ENCODE peak calls at places on chromosomes 13 and 19, in four cellular contexts. Q, N, X and Y are unnamed samples. For H3K27me3, the result is how much of the 10 kb centered on the place peaks cover.

GRCh38 chr13:50340146-50340545 is 324.9 kb downstream of the KCNRG start:
- DNase-seq in Q (no peak), N (peak), X (no peak), Y (no peak)

GRCh38 chr13:31970237-31970930 is 61.2 kb upstream of the FRY start:
- DNase-seq in Q (no peak), N (no peak), X (peak), Y (peak)

GRCh38 chr13:82636119-82636518 is 1246.2 kb downstream of the SLITRK1 start:
- DNase-seq in Q (no peak), N (no peak), X (peak), Y (peak)

GRCh38 chr13:98371624-98372023 is 194.6 kb upstream of the RNF113B start:
- DNase-seq in Q (no peak), N (no peak), X (no peak), Y (no peak)

GRCh38 chr19:35845215-35846037 is 6.9 kb downstream of the NPHS1 start:
- DNase-seq in Q (no peak), N (peak), X (no peak), Y (peak)

GRCh38 chr19:12841094-12841493 is 2.8 kb downstream of the MAST1 start:
- DNase-seq in Q (no peak), N (peak), X (peak), Y (no peak)

GRCh38 chr19:8087876-8088275 is 35.3 kb downstream of the CCL25 start:
- DNase-seq in Q (no peak), N (no peak), X (no peak), Y (no peak)

GRCh38 chr13:51590966-51591627 is 6.8 kb downstream of the WDFY2 start:
- DNase-seq in Q (no peak), N (no peak), X (peak), Y (peak)

GRCh38 chr13:76038920-76039716 is 403.0 kb downstream of the LMO7 start:
- DNase-seq in Q (no peak), N (no peak), X (no peak), Y (no peak)

GRCh38 chr19:46860846-46861690 is at the start of gene ARHGAP35:
- DNase-seq in Q (no peak), N (no peak), X (no peak), Y (no peak)

GRCh38 chr13:71634605-71635443 is 232.2 kb downstream of the DACH1 start:
- DNase-seq in Q (no peak), N (no peak), X (peak), Y (no peak)

GRCh38 chr13:32246468-32246867 is 68.7 kb downstream of the ZAR1L start:
- DNase-seq in Q (peak), N (peak), X (peak), Y (peak)

GRCh38 chr19:52142001-52142595 is 2.4 kb upstream of the ZNF616 start:
- DNase-seq in Q (no peak), N (no peak), X (no peak), Y (peak)

GRCh38 chr19:38055655-38056521 is 148.9 kb downstream of the SIPA1L3 start:
- DNase-seq in Q (no peak), N (peak), X (no peak), Y (no peak)

GRCh38 chr13:42392706-42393572 is 121.0 kb downstream of the AKAP11 start:
- DNase-seq in Q (no peak), N (no peak), X (no peak), Y (no peak)

GRCh38 chr13:46595136-46595917 is 42.4 kb downstream of the LRCH1 start:
- DNase-seq in Q (no peak), N (no peak), X (peak), Y (peak)

GRCh38 chr13:61414686-61415664 is 674 bp downstream of the PCDH20 start:
- DNase-seq in Q (peak), N (peak), X (no peak), Y (peak)

GRCh38 chr19:35301961-35302360 is 10.0 kb downstream of the MAG start:
- DNase-seq in Q (no peak), N (no peak), X (no peak), Y (no peak)

GRCh38 chr13:36432106-36432544 is at the start of gene CCNA1:
- DNase-seq in Q (peak), N (peak), X (no peak), Y (no peak)

GRCh38 chr19:51664997-51665396 is 18.4 kb upstream of the SIGLEC14 start:
- DNase-seq in Q (no peak), N (no peak), X (no peak), Y (peak)

GRCh38 chr19:15264933-15265206 is 32.6 kb upstream of the EPHX3 start:
- DNase-seq in Q (no peak), N (no peak), X (no peak), Y (no peak)

GRCh38 chr13:45875951-45876350 is 24.4 kb upstream of the SIAH3 start:
- DNase-seq in Q (no peak), N (no peak), X (no peak), Y (peak)

GRCh38 chr19:46813570-46814358 is 25.4 kb upstream of the SLC1A5 start:
- DNase-seq in Q (peak), N (no peak), X (peak), Y (peak)

GRCh38 chr19:21569497-21569870 is 64.1 kb downstream of the ZNF429 start:
- DNase-seq in Q (no peak), N (no peak), X (no peak), Y (no peak)

GRCh38 chr13:59562924-59563323 is 600.8 kb downstream of the DIAPH3 start:
- DNase-seq in Q (no peak), N (no peak), X (no peak), Y (peak)

GRCh38 chr19:12117203-12117970 is 22.8 kb downstream of the ZNF20 start:
- DNase-seq in Q (no peak), N (no peak), X (no peak), Y (no peak)

DNA sequence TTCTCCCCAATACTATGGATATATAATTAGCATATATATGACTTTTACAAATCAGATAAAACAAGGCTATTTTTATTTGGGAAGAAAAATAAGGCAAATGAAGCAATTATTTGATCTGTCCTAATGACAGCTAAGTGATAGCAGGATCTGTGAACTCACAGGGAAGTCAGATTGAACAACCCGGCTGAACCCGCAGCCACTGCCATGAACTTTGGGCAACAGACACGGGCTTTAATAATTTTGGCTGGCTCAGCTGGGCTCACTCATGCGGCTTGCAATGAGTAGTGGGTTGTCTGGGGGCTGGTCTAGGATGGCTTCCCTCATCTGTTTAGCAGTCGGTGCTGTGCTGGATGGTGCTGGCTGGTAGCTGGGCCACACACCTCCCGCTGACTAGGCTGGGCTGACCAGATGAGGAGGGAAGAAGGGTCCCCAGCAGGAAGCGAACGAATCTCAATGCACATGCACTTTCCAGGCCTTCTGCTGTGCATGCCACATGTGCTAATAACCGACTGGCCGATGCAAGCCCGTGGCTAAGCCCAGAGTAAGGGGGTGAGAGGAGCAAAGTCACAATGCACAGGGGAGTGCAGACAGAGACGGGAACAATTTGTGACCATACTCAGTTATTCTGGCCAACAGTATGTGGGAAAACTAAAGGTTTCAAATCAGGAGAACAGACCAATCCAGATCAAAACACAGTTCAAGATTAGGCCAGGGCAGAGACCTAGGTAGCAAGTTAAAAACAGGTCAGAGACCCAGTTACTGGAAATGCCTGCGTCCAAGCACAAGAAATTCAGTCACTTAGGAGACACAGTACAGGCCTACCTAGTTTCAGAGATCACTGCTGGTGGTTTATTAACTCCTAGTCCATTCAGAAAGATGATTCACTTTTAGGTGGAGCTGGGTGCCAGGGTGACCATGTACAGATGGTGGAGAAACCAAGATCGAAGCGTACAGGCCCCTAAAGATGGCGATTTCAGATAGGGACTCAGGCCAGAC is 22.3 kb downstream of the CRYL1 start:
- DNase-seq in Q (no peak), N (no peak), X (no peak), Y (no peak)
- H3K27me3 ChIP-seq in Q (under half), N (under half), X (under half), Y (under half)

GRCh38 chr19:41353466-41354342 is at the start of gene TGFB1:
- DNase-seq in Q (peak), N (peak), X (peak), Y (peak)
- TF ChIP-seq CTCF in Q (peak), N (peak), X (peak), Y (peak)

GRCh38 chr19:2309734-2310362 is 1.9 kb upstream of the LINGO3 start:
- DNase-seq in Q (no peak), N (no peak), X (peak), Y (no peak)
- H3K27me3 ChIP-seq in Q (under half), N (half or more), X (under half), Y (under half)

GRCh38 chr19:40023969-40024368 is 27.1 kb downstream of the ZNF546 start:
- DNase-seq in Q (no peak), N (no peak), X (no peak), Y (no peak)
- TF ChIP-seq CTCF in Q (no peak), N (no peak), X (no peak), Y (no peak)

GRCh38 chr19:20235156-20235555 is 68.1 kb downstream of the ZNF486 start:
- DNase-seq in Q (no peak), N (no peak), X (no peak), Y (no peak)

GRCh38 chr19:20238025-20238623 is 71.1 kb downstream of the ZNF486 start:
- DNase-seq in Q (peak), N (peak), X (peak), Y (peak)

DNA sequence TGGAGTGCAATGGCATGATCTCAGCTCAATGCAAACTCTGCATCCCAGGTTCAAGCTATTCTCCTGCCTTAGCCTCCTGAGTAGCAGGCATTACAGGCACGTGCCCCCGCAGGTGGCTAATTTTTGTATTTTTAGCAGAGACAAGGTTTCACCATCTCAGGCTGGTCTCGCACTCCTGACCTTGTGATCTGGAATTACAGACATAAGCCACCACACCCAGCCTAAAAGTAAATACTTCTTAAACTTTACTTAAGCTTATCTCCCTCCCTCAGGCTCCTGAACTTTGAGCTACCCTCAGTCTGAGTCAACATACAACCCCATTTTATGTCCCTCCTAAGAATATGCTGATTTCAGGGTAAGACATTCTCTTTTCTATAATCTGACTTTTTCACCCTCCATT is 66.1 kb downstream of the ZNF486 start:
- DNase-seq in Q (no peak), N (no peak), X (no peak), Y (no peak)
- H3K27me3 ChIP-seq in Q (under half), N (under half), X (under half), Y (under half)

DNA sequence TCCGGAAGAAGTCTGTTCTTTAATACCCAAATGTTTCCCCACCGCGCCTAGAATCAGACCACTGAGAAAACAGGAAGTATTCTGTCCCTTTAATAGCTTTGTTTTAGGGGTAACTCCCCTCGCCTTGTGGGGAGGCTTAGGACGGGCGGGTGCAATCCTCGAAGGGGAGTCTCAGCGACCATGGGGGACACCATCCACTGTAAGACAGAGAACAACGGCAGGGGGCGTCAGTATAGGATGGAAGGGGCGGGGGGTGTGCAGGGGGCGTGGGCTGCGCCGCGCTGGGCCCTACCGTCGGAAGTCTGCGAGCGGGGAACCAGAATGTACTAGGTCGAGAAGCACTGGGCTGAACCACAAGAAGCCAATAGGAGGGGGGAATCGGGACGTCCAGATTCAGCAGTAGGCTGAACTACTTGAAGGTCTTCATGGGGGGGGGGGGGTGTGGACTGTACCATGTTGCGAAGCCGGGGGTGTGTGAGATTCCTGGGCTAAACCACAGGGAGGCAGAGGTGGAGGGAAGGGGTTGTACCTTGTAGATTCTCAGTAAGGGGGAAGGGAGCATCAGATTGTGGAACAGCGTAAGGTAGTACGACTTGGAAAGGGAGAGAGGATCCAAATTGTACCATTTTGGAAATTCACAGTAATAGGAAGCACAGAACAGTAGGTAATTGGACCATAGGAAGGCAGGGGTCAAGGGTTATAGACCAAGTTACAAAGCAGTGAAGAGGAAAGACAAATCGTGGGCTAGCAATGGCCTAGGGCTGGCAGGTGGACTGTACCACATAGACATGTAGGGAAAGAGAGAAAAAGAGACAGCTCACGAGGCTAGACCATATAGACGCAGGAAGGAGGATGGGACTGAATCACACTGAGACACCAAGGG is 1.0 kb upstream of the DBP start:
- DNase-seq in Q (peak), N (peak), X (peak), Y (peak)
- TF ChIP-seq CTCF in Q (no peak), N (peak), X (peak), Y (no peak)

GRCh38 chr19:28972144-28972543 is 240.8 kb downstream of the UQCRFS1 start:
- DNase-seq in Q (no peak), N (no peak), X (no peak), Y (no peak)
- H3K27me3 ChIP-seq in Q (under half), N (under half), X (under half), Y (under half)

DNA sequence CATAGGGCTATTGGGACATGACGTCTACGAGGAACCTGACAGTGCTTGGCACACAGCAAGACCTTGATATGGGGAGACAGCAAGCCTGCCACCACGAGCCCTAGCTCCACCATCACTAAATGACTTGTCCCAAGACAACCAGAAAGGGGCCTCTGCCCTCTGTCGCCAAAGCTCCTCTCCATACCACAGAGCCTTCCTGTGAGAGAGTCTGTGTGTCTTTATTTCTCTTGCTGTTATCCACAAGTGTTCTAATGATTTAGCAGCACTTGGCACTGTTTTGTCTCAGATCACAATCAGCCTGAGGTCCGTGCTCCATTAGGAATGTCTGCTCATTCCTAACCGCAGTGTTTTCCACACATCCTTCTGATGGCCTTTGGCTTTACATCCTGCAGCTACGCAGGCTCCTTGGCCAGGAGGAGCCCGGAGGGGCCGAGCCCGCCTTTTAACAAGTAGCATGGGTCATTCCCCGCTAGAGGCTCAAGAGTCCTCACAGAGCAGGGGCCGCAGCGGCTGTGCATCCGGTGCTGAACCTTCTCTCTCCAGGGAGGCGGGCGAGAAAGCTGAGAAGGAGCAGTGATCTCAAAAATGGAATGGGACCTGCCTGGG is 61.0 kb upstream of the HMGB1 start:
- DNase-seq in Q (no peak), N (peak), X (peak), Y (no peak)
- TF ChIP-seq CTCF in Q (no peak), N (no peak), X (no peak), Y (no peak)

DNA sequence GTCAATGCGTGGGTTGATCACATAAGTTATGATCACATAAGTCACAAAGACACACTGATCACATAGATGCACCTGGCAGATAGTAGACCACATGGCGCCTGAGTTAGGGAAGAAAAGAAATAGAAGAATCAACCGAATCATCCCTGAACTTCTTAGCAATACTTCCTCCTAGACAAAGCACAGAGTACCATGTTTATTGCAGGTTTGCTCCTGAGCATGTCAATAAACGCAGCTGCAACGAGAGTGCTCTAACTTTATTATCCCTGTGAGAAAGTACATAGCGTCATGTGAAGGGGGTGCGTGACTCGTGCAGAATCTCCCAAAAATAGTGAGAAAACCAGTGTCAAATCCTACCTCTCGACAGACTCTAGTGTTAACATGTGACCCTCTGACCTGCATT is 17.3 kb downstream of the NCR1 start:
- DNase-seq in Q (no peak), N (no peak), X (no peak), Y (no peak)
- H3K27me3 ChIP-seq in Q (under half), N (under half), X (under half), Y (under half)